ENCODE peak calls at places on chromosome 20, in six cellular contexts. J is kidney glomerular epithelial cell; V is tibial nerve; F is stimulated activated CD4-positive, alpha-beta T cell treated with anti-CD3 and anti-CD28 coated beads, Interleukin-4, amount 100 ng/mL, for 48 hours; U is HCT116; Q is stimulated activated naive CD8-positive, alpha-beta T cell treated with anti-CD3 and anti-CD28 coated beads, Interleukin-15, amount 100 ng/mL, for 72 hours. C is an unnamed sample.

GRCh38 chr20:20237093-20237959 is 130.6 kb upstream of the INSM1 start:
- DNase-seq in J (peak), V (no peak), F (peak), U (peak), Q (peak), C (no peak)

GRCh38 chr20:5784735-5785134 is 34.5 kb downstream of the SHLD1 start:
- DNase-seq in J (no peak), V (no peak), F (no peak), U (no peak), Q (no peak), C (no peak)

GRCh38 chr20:35327074-35327976 is 35.1 kb upstream of the FAM83C start:
- DNase-seq in J (peak), V (no peak), F (no peak), U (no peak), Q (no peak), C (no peak)

GRCh38 chr20:12595841-12596240 is 412.9 kb upstream of the SPTLC3 start:
- DNase-seq in J (no peak), V (no peak), F (no peak), U (no peak), Q (no peak), C (no peak)

GRCh38 chr20:4912380-4913142 is 88.7 kb downstream of the SLC23A2 start:
- DNase-seq in J (no peak), V (no peak), F (no peak), U (no peak), Q (no peak), C (no peak)

GRCh38 chr20:33733654-33734576 is 2.1 kb downstream of the ZNF341 start:
- DNase-seq in J (peak), V (no peak), F (no peak), U (no peak), Q (no peak), C (no peak)

GRCh38 chr20:19738936-19739335 is 19.1 kb upstream of the RIN2 start:
- DNase-seq in J (no peak), V (no peak), F (no peak), U (no peak), Q (no peak), C (no peak)

GRCh38 chr20:49701313-49701731 is 12.4 kb downstream of the B4GALT5 start:
- DNase-seq in J (no peak), V (no peak), F (no peak), U (no peak), Q (peak), C (no peak)

GRCh38 chr20:18527339-18527738 is 19.6 kb downstream of the SEC23B start:
- DNase-seq in J (no peak), V (no peak), F (no peak), U (no peak), Q (no peak), C (no peak)

GRCh38 chr20:9072741-9073310 is 3.9 kb downstream of the PLCB4 start:
- DNase-seq in J (no peak), V (no peak), F (no peak), U (no peak), Q (no peak), C (no peak)

GRCh38 chr20:35606127-35606526 is 9.5 kb upstream of the SPAG4 start:
- DNase-seq in J (no peak), V (no peak), F (no peak), U (no peak), Q (no peak), C (no peak)

GRCh38 chr20:44092551-44093248 is 94.3 kb downstream of the JPH2 start:
- DNase-seq in J (peak), V (no peak), F (no peak), U (no peak), Q (peak), C (no peak)

GRCh38 chr20:45020236-45020886 is 54.0 kb downstream of the STK4 start:
- DNase-seq in J (no peak), V (no peak), F (no peak), U (no peak), Q (no peak), C (no peak)

GRCh38 chr20:5933802-5934436 is 16.4 kb downstream of the TRMT6 start:
- DNase-seq in J (no peak), V (no peak), F (no peak), U (no peak), Q (no peak), C (no peak)

GRCh38 chr20:6162239-6162638 is 39.4 kb upstream of the FERMT1 start:
- DNase-seq in J (peak), V (peak), F (no peak), U (no peak), Q (no peak), C (no peak)

GRCh38 chr20:6705920-6706500 is 61.5 kb upstream of the BMP2 start:
- DNase-seq in J (no peak), V (no peak), F (no peak), U (no peak), Q (no peak), C (no peak)

GRCh38 chr20:3307695-3308094 is 68.7 kb upstream of the SLC4A11 start:
- DNase-seq in J (no peak), V (no peak), F (no peak), U (no peak), Q (no peak), C (no peak)

GRCh38 chr20:36614781-36615557 is 9.4 kb downstream of the RAB5IF start:
- DNase-seq in J (peak), V (no peak), F (no peak), U (no peak), Q (no peak), C (no peak)

GRCh38 chr20:37524221-37524700 is 3.2 kb downstream of the NNAT start:
- DNase-seq in J (no peak), V (no peak), F (no peak), U (no peak), Q (no peak), C (no peak)